ENCODE peak calls at places on chromosome 7, in nine cellular contexts. M is heart left ventricle, E is A549, Q is cardiac muscle cell, R is WERI-Rb-1, Y is PC-3, N is body of pancreas, Z is B cell, C is fibroblast of pulmonary artery. D is an unnamed sample.

GRCh38 chr7:30027065-30027456 is 559 bp upstream of the FKBP14 start:
- DNase-seq in M (no peak), E (peak), Q (peak), R (no peak), Y (peak), N (peak), Z (peak), C (peak), D (peak)

GRCh38 chr7:95155965-95156364 is 168.4 kb downstream of the PON1 start:
- DNase-seq in M (no peak), E (no peak), Q (no peak), R (no peak), Y (no peak), N (peak), Z (no peak), C (no peak), D (no peak)

GRCh38 chr7:159064816-159065130 is 79.9 kb downstream of the VIPR2 start:
- DNase-seq in M (no peak), E (no peak), Q (no peak), R (no peak), Y (no peak), N (no peak), Z (no peak), C (no peak), D (no peak)

GRCh38 chr7:123643495-123644428 is 11.9 kb upstream of the LMOD2 start:
- DNase-seq in M (no peak), E (no peak), Q (peak), R (no peak), Y (peak), N (no peak), Z (no peak), C (peak), D (no peak)

GRCh38 chr7:148662646-148663045 is 36.1 kb upstream of the CUL1 start:
- DNase-seq in M (no peak), E (no peak), Q (peak), R (no peak), Y (no peak), N (no peak), Z (no peak), C (peak), D (no peak)

GRCh38 chr7:46558482-46559193 is 637.6 kb upstream of the IGFBP3 start:
- DNase-seq in M (no peak), E (no peak), Q (peak), R (no peak), Y (peak), N (no peak), Z (no peak), C (peak), D (no peak)

GRCh38 chr7:122485841-122486240 is 181.3 kb upstream of the FEZF1 start:
- DNase-seq in M (no peak), E (no peak), Q (peak), R (no peak), Y (no peak), N (no peak), Z (no peak), C (peak), D (no peak)

GRCh38 chr7:128811631-128812430 is 18.4 kb upstream of the FLNC start:
- DNase-seq in M (no peak), E (no peak), Q (no peak), R (no peak), Y (no peak), N (no peak), Z (no peak), C (no peak), D (no peak)

GRCh38 chr7:284762-285722 is 4.9 kb upstream of the FOXL3 start:
- DNase-seq in M (no peak), E (no peak), Q (no peak), R (peak), Y (no peak), N (no peak), Z (no peak), C (no peak), D (no peak)

GRCh38 chr7:22442887-22443369 is 57.1 kb downstream of the STEAP1B start:
- DNase-seq in M (no peak), E (no peak), Q (no peak), R (peak), Y (no peak), N (no peak), Z (no peak), C (no peak), D (no peak)

GRCh38 chr7:129193892-129194291 is 5.5 kb downstream of the SMO start:
- DNase-seq in M (no peak), E (no peak), Q (no peak), R (no peak), Y (no peak), N (no peak), Z (no peak), C (no peak), D (no peak)

GRCh38 chr7:69736411-69736810 is 138.1 kb downstream of the AUTS2 start:
- DNase-seq in M (no peak), E (no peak), Q (no peak), R (peak), Y (no peak), N (no peak), Z (no peak), C (no peak), D (no peak)

GRCh38 chr7:155581107-155581830 is 34.9 kb upstream of the CNPY1 start:
- DNase-seq in M (peak), E (no peak), Q (no peak), R (no peak), Y (no peak), N (no peak), Z (no peak), C (no peak), D (no peak)

GRCh38 chr7:73683916-73684693 is 708 bp downstream of the BUD23 start:
- DNase-seq in M (no peak), E (no peak), Q (peak), R (no peak), Y (no peak), N (no peak), Z (no peak), C (no peak), D (no peak)

GRCh38 chr7:98135984-98136383 is 29.3 kb downstream of the LMTK2 start:
- DNase-seq in M (no peak), E (no peak), Q (no peak), R (no peak), Y (peak), N (no peak), Z (no peak), C (no peak), D (no peak)

GRCh38 chr7:483656-484364 is 35.8 kb downstream of the PDGFA start:
- DNase-seq in M (peak), E (no peak), Q (no peak), R (no peak), Y (no peak), N (no peak), Z (no peak), C (no peak), D (no peak)

GRCh38 chr7:114889646-114890285 is 32.1 kb upstream of the MDFIC start:
- DNase-seq in M (no peak), E (peak), Q (peak), R (no peak), Y (peak), N (no peak), Z (no peak), C (peak), D (peak)

GRCh38 chr7:604038-604883 is 84.6 kb upstream of the PDGFA start:
- DNase-seq in M (peak), E (no peak), Q (peak), R (no peak), Y (no peak), N (peak), Z (peak), C (peak), D (peak)

DNA sequence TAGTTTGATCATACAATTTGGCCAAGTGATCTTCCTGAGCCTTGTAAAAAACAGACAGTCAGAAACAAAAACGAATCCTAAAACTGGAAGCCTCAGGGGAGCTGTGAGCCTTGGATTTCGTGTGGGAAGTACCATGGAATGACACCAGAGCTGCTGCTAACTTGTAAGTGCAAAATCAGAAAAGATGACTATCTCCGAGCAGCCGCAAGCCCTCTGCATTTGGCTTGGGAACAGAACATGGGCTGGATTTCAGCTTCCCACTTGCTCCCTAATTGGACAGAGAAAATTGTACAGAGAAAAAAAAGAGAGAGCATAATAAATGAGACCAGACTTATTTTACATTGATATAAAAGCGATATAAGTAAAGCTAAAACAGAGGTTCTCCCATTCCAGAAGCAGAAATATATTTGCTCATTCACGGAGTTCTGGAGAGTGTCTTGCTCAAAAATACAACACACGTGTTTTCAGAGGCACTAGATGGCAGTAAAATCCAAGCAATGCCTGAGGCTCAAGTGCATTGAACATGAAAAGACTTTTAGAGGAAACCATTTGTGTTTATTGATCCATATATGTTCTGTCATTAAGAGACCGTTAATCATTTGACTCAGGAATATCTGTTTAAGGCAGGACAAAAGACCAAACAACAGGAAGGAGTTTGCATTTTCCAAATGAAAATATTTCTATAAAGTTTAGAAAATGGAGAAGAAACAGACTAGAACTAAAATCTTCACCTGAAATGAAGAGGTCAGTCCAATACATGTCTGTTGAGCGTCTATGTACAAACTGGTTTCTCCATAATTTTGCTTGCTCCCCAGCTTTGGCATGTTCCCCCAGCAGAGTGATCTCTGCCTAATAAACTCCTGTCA is 78.3 kb upstream of the SLC26A5 start:
- DNase-seq in M (no peak), E (peak), Q (peak), R (no peak), Y (peak), N (no peak), Z (no peak), C (peak), D (peak)
- TF ChIP-seq CTCF in M (peak), E (peak), Q (peak), R (peak), Y (peak), N (peak), Z (no peak), C (peak), D (no peak)

DNA sequence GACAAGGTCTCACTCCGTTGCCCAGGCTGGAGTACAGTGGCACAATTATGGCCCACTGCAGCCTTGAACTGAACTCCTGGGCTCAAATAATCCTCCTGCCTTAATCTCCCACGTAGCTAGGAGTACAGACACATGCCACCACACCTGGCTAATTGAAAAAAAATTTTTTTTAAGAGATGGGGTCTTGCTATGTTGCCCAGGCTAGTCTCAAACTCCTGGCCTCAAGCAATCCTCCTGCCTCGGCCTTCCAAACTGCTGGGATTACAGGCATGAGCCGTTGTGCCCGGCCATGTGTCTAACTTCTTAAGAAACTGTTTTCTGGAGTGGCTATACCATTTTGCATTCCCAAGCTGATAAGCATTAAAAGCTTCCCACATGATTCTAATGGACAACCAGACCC is 9.5 kb upstream of the EFCAB10 start:
- DNase-seq in M (no peak), E (no peak), Q (no peak), R (no peak), Y (no peak), N (no peak), Z (no peak), C (no peak), D (no peak)
- TF ChIP-seq CTCF in M (no peak), E (no peak), Q (no peak), R (no peak), Y (no peak), N (no peak), Z (no peak), C (no peak), D (no peak)

DNA sequence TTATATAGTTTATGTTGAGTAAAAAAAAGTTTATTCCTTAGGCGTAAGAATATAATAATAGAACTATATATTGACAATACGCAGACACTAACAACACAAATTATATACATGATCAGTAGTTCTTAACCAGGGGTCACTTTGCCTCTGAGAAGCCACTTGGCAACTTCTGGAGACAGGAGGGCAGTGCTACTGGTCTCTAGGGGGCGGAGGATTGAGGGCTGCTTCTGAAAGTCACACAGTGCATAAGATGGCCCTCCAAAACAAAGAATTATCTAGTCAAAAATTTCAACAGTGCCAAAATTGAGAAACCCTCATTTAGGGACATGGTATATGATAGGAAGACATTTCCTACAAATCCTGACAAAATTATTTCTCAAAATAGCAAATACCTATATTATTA is 77.1 kb downstream of the THSD7A start:
- DNase-seq in M (no peak), E (no peak), Q (no peak), R (no peak), Y (no peak), N (no peak), Z (no peak), C (no peak), D (no peak)
- TF ChIP-seq CTCF in M (no peak), E (no peak), Q (no peak), R (no peak), Y (no peak), N (no peak), Z (no peak), C (no peak), D (no peak)

GRCh38 chr7:130814753-130815152 is 80.7 kb upstream of the KLF14 start:
- DNase-seq in M (no peak), E (no peak), Q (peak), R (no peak), Y (peak), N (no peak), Z (no peak), C (peak), D (no peak)
- TF ChIP-seq CTCF in M (no peak), E (peak), Q (peak), R (peak), Y (peak), N (no peak), Z (peak), C (peak), D (peak)

DNA sequence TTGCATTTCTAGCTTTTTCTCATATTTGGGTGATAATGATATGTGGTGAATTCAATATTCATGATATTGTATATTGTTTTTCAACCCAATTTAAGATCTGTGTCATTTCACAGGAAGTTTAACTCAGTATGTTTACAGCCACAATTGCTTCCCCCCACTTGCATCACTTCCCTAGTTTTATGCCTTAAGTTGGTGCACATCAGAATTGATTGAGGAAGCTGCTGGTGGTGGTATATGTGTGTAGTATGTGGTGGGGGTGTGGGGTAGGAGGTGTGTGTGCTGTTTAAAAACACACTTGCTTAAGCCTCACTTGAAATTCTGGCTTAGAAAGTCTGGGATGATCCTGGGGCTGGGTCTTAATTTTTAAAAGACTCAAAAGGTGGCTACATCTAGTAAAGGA is 245.1 kb upstream of the AOAH start:
- DNase-seq in M (no peak), E (no peak), Q (no peak), R (no peak), Y (no peak), N (no peak), Z (no peak), C (no peak), D (no peak)
- TF ChIP-seq CTCF in M (no peak), E (no peak), Q (no peak), R (no peak), Y (no peak), N (no peak), Z (no peak), C (no peak), D (no peak)

GRCh38 chr7:108637049-108637621 is 67.5 kb downstream of the DNAJB9 start:
- DNase-seq in M (no peak), E (no peak), Q (no peak), R (no peak), Y (no peak), N (no peak), Z (no peak), C (no peak), D (no peak)
- TF ChIP-seq CTCF in M (no peak), E (no peak), Q (no peak), R (no peak), Y (no peak), N (no peak), Z (no peak), C (no peak), D (no peak)

GRCh38 chr7:134016223-134016941 is 110.8 kb upstream of the LRGUK start:
- DNase-seq in M (no peak), E (peak), Q (peak), R (peak), Y (peak), N (peak), Z (no peak), C (peak), D (peak)
- TF ChIP-seq CTCF in M (peak), E (peak), Q (peak), R (peak), Y (peak), N (peak), Z (no peak), C (peak), D (peak)

DNA sequence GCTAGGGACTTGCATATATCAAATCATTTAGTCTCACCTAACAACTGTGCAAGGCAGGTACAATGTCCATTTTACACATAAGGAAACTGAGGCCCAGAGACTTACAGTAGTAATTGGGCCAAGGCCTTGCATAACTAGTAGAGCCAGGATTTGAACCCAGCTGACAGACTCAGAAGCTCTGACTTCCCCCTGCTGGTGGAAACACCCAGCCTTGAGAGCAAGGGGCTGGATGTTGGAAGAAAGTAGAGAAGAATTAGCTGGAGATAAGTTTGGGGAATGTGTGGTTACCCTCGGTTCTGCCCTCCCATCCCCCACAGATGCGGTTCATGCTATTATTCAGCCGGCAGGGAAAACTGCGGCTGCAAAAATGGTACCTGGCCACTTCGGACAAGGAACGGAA is 2.0 kb downstream of the AP1S1 start:
- DNase-seq in M (no peak), E (no peak), Q (no peak), R (no peak), Y (no peak), N (no peak), Z (no peak), C (no peak), D (no peak)
- TF ChIP-seq CTCF in M (no peak), E (no peak), Q (peak), R (peak), Y (peak), N (no peak), Z (no peak), C (peak), D (no peak)

DNA sequence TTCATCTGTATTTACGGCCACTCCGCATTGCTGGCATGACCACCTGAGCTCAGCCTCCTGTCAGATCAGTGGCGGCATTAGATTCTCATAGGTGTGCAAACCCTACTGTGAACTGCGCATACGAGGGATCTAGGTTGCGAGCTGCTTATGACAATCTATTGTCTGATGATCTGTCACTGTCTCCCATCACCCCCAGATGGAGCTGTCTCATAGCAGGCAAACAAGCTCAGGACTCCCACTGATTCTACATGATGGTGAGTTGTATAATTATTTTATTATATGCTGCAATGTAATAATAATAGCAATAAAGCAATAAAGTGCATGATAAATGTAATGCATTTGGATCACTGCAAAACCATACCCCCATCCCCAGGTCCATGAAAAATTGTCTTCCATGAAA is 1172.9 kb upstream of the AUTS2 start:
- DNase-seq in M (no peak), E (no peak), Q (peak), R (peak), Y (no peak), N (no peak), Z (no peak), C (peak), D (no peak)
- TF ChIP-seq CTCF in M (no peak), E (peak), Q (peak), R (peak), Y (no peak), N (no peak), Z (no peak), C (peak), D (no peak)

D was measured in GM10248.